ENCODE peak calls at places on chromosomes 6 and 20, in nine cellular contexts. S is T-cell; Z is effector memory CD4-positive, alpha-beta T cell; B is substantia nigra; Y is retina; N is left cardiac atrium; X is mucosa of gallbladder; E is astrocyte; T is SJSA1. H is an unnamed sample.

GRCh38 chr6:93581371-93581770 is 162.0 kb upstream of the EPHA7 start:
- DNase-seq in S (no peak), Z (no peak), B (no peak), Y (no peak), N (no peak), X (no peak), E (no peak), T (no peak), H (no peak)

GRCh38 chr20:50335866-50336265 is 145.2 kb downstream of the CEBPB start:
- DNase-seq in S (no peak), Z (no peak), B (no peak), Y (no peak), N (no peak), X (no peak), E (no peak), T (no peak), H (no peak)

GRCh38 chr6:107561325-107561724 is 71.4 kb downstream of the SOBP start:
- DNase-seq in S (no peak), Z (no peak), B (no peak), Y (no peak), N (peak), X (peak), E (no peak), T (no peak), H (no peak)

GRCh38 chr6:100171533-100172321 is 177.7 kb upstream of the MCHR2 start:
- DNase-seq in S (no peak), Z (no peak), B (no peak), Y (no peak), N (no peak), X (no peak), E (peak), T (no peak), H (no peak)

GRCh38 chr20:33561981-33562601 is 72.2 kb downstream of the CBFA2T2 start:
- DNase-seq in S (no peak), Z (no peak), B (peak), Y (peak), N (peak), X (peak), E (peak), T (peak), H (peak)

GRCh38 chr6:47687432-47687831 is 10.9 kb upstream of the ADGRF4 start:
- DNase-seq in S (no peak), Z (no peak), B (no peak), Y (no peak), N (no peak), X (no peak), E (no peak), T (no peak), H (no peak)

GRCh38 chr20:62003567-62004405 is 61.9 kb downstream of the TAF4 start:
- DNase-seq in S (no peak), Z (no peak), B (no peak), Y (no peak), N (no peak), X (no peak), E (no peak), T (no peak), H (no peak)

GRCh38 chr6:50818673-50819072 is at the start of gene TFAP2B:
- DNase-seq in S (no peak), Z (no peak), B (no peak), Y (peak), N (no peak), X (no peak), E (no peak), T (no peak), H (no peak)

GRCh38 chr6:61134028-61134427 is 1152.0 kb downstream of the KHDRBS2 start:
- DNase-seq in S (no peak), Z (no peak), B (no peak), Y (no peak), N (no peak), X (no peak), E (no peak), T (no peak), H (no peak)

GRCh38 chr6:42960243-42961019 is at the start of gene GNMT:
- DNase-seq in S (no peak), Z (no peak), B (no peak), Y (peak), N (peak), X (peak), E (no peak), T (no peak), H (no peak)

GRCh38 chr20:10185741-10186558 is 32.7 kb upstream of the SNAP25 start:
- DNase-seq in S (no peak), Z (no peak), B (peak), Y (no peak), N (no peak), X (peak), E (no peak), T (no peak), H (peak)

GRCh38 chr6:157030756-157031155 is 253.6 kb downstream of the ARID1B start:
- DNase-seq in S (no peak), Z (no peak), B (peak), Y (no peak), N (no peak), X (no peak), E (no peak), T (no peak), H (no peak)

GRCh38 chr6:40930555-40930954 is 108.5 kb downstream of the UNC5CL start:
- DNase-seq in S (no peak), Z (no peak), B (no peak), Y (no peak), N (peak), X (no peak), E (no peak), T (no peak), H (no peak)

GRCh38 chr6:53042112-53042511 is 23.1 kb upstream of the FBXO9 start:
- DNase-seq in S (no peak), Z (no peak), B (no peak), Y (no peak), N (no peak), X (no peak), E (peak), T (no peak), H (no peak)

GRCh38 chr20:37297066-37297736 is 7.7 kb downstream of the MANBAL start:
- DNase-seq in S (no peak), Z (no peak), B (no peak), Y (no peak), N (no peak), X (no peak), E (peak), T (no peak), H (no peak)

GRCh38 chr20:32565735-32566032 is 19.4 kb downstream of the NOL4L start:
- DNase-seq in S (no peak), Z (no peak), B (no peak), Y (no peak), N (no peak), X (no peak), E (no peak), T (no peak), H (no peak)

GRCh38 chr20:37943501-37944455 is 40.9 kb downstream of the VSTM2L start:
- DNase-seq in S (no peak), Z (no peak), B (no peak), Y (no peak), N (no peak), X (no peak), E (no peak), T (peak), H (no peak)

GRCh38 chr6:149988550-149989336 is 25.0 kb downstream of the ULBP1 start:
- DNase-seq in S (no peak), Z (no peak), B (no peak), Y (no peak), N (no peak), X (no peak), E (no peak), T (peak), H (no peak)

GRCh38 chr6:57021086-57021720 is 25.3 kb upstream of the KIAA1586 start:
- DNase-seq in S (no peak), Z (no peak), B (no peak), Y (peak), N (no peak), X (no peak), E (peak), T (no peak), H (peak)

GRCh38 chr6:34065470-34066283 is 80.2 kb downstream of the GRM4 start:
- DNase-seq in S (no peak), Z (no peak), B (no peak), Y (no peak), N (peak), X (no peak), E (no peak), T (no peak), H (no peak)

GRCh38 chr6:36914227-36914794 is 28.6 kb downstream of the C6orf89 start:
- DNase-seq in S (no peak), Z (peak), B (no peak), Y (no peak), N (no peak), X (peak), E (no peak), T (no peak), H (no peak)

GRCh38 chr20:53645582-53645897 is 51.9 kb upstream of the ZNF217 start:
- DNase-seq in S (no peak), Z (no peak), B (no peak), Y (no peak), N (no peak), X (no peak), E (no peak), T (no peak), H (no peak)

GRCh38 chr6:82211326-82211725 is 36.2 kb downstream of the IBTK start:
- DNase-seq in S (no peak), Z (no peak), B (no peak), Y (no peak), N (no peak), X (no peak), E (no peak), T (no peak), H (no peak)

GRCh38 chr20:57476641-57477461 is 48.1 kb downstream of the CTCFL start:
- DNase-seq in S (no peak), Z (no peak), B (no peak), Y (no peak), N (no peak), X (no peak), E (no peak), T (no peak), H (no peak)

GRCh38 chr6:4941782-4942672 is 61.8 kb downstream of the RPP40 start:
- DNase-seq in S (no peak), Z (no peak), B (no peak), Y (no peak), N (peak), X (no peak), E (peak), T (peak), H (no peak)

GRCh38 chr6:44268095-44268628 is 2.1 kb upstream of the TMEM151B start:
- DNase-seq in S (no peak), Z (peak), B (peak), Y (peak), N (peak), X (peak), E (no peak), T (no peak), H (no peak)

GRCh38 chr6:140537211-140537610 is 1162.8 kb upstream of the CITED2 start:
- DNase-seq in S (no peak), Z (no peak), B (no peak), Y (no peak), N (no peak), X (no peak), E (peak), T (no peak), H (no peak)

GRCh38 chr6:100657678-100658330 is 193.1 kb upstream of the SIM1 start:
- DNase-seq in S (no peak), Z (no peak), B (no peak), Y (no peak), N (no peak), X (no peak), E (no peak), T (no peak), H (peak)

H was measured in globus pallidus.